ENCODE peak calls at places on chromosomes 12 and 14, in nine cellular contexts. One of them, this sample, is unnamed.

GRCh38 chr14:69845787-69846186 is 33.4 kb upstream of the SMOC1 start:
- DNase-seq in bronchial epithelial cell: peak
- DNase-seq in HCT116: no peak
- DNase-seq in lung: no peak
- DNase-seq in transverse colon: no peak
- DNase-seq in kidney epithelial cell: peak
- DNase-seq in CD8-positive, alpha-beta T cell: no peak
- DNase-seq in fibroblast of lung: no peak
- DNase-seq in A673: no peak
- DNase-seq in this sample: no peak

GRCh38 chr12:48197549-48197966 is 5.5 kb downstream of the OR10AD1 start:
- DNase-seq in HCT116: peak
- DNase-seq in kidney epithelial cell: no peak
- DNase-seq in A673: no peak
- DNase-seq in transverse colon: no peak
- DNase-seq in lung: no peak
- DNase-seq in CD8-positive, alpha-beta T cell: no peak
- DNase-seq in bronchial epithelial cell: peak
- DNase-seq in fibroblast of lung: no peak
- DNase-seq in this sample: no peak

GRCh38 chr12:75488553-75488952 is 8.0 kb downstream of the GLIPR1 start:
- DNase-seq in transverse colon: no peak
- DNase-seq in CD8-positive, alpha-beta T cell: no peak
- DNase-seq in kidney epithelial cell: no peak
- DNase-seq in HCT116: no peak
- DNase-seq in bronchial epithelial cell: peak
- DNase-seq in lung: no peak
- DNase-seq in A673: no peak
- DNase-seq in fibroblast of lung: peak
- DNase-seq in this sample: no peak

GRCh38 chr12:47834199-47835016 is 14.7 kb upstream of the HDAC7 start:
- DNase-seq in transverse colon: no peak
- DNase-seq in HCT116: no peak
- DNase-seq in CD8-positive, alpha-beta T cell: no peak
- DNase-seq in kidney epithelial cell: no peak
- DNase-seq in lung: no peak
- DNase-seq in A673: no peak
- DNase-seq in fibroblast of lung: no peak
- DNase-seq in bronchial epithelial cell: no peak
- DNase-seq in this sample: no peak

GRCh38 chr12:9646794-9647622 is 22.5 kb upstream of the CLEC2D start:
- DNase-seq in HCT116: no peak
- DNase-seq in CD8-positive, alpha-beta T cell: no peak
- DNase-seq in kidney epithelial cell: no peak
- DNase-seq in A673: peak
- DNase-seq in fibroblast of lung: peak
- DNase-seq in bronchial epithelial cell: peak
- DNase-seq in lung: no peak
- DNase-seq in transverse colon: no peak
- DNase-seq in this sample: no peak

GRCh38 chr12:57523706-57524614 is 1.3 kb downstream of the MBD6 start:
- DNase-seq in transverse colon: no peak
- DNase-seq in kidney epithelial cell: no peak
- DNase-seq in HCT116: no peak
- DNase-seq in CD8-positive, alpha-beta T cell: no peak
- DNase-seq in bronchial epithelial cell: no peak
- DNase-seq in A673: no peak
- DNase-seq in lung: no peak
- DNase-seq in fibroblast of lung: no peak
- DNase-seq in this sample: no peak

GRCh38 chr12:69915964-69916363 is 90.9 kb downstream of the MYRFL start:
- DNase-seq in fibroblast of lung: no peak
- DNase-seq in transverse colon: no peak
- DNase-seq in A673: no peak
- DNase-seq in bronchial epithelial cell: no peak
- DNase-seq in CD8-positive, alpha-beta T cell: no peak
- DNase-seq in lung: no peak
- DNase-seq in HCT116: no peak
- DNase-seq in kidney epithelial cell: no peak
- DNase-seq in this sample: no peak

GRCh38 chr12:64610660-64611429 is 550 bp downstream of the RASSF3 start:
- DNase-seq in lung: peak
- DNase-seq in CD8-positive, alpha-beta T cell: peak
- DNase-seq in bronchial epithelial cell: no peak
- DNase-seq in transverse colon: peak
- DNase-seq in fibroblast of lung: peak
- DNase-seq in HCT116: no peak
- DNase-seq in kidney epithelial cell: no peak
- DNase-seq in A673: peak
- DNase-seq in this sample: no peak

GRCh38 chr12:111788178-111788654 is 21.5 kb downstream of the ALDH2 start:
- DNase-seq in fibroblast of lung: no peak
- DNase-seq in kidney epithelial cell: no peak
- DNase-seq in A673: peak
- DNase-seq in transverse colon: no peak
- DNase-seq in bronchial epithelial cell: no peak
- DNase-seq in lung: no peak
- DNase-seq in CD8-positive, alpha-beta T cell: no peak
- DNase-seq in HCT116: no peak
- DNase-seq in this sample: no peak

GRCh38 chr12:6333566-6333965 is 8.3 kb downstream of the TNFRSF1A start:
- DNase-seq in lung: no peak
- DNase-seq in transverse colon: no peak
- DNase-seq in fibroblast of lung: peak
- DNase-seq in HCT116: no peak
- DNase-seq in bronchial epithelial cell: peak
- DNase-seq in A673: no peak
- DNase-seq in kidney epithelial cell: no peak
- DNase-seq in CD8-positive, alpha-beta T cell: peak
- DNase-seq in this sample: peak

GRCh38 chr12:106003297-106003696 is 135.5 kb downstream of the NUAK1 start:
- DNase-seq in transverse colon: no peak
- DNase-seq in kidney epithelial cell: no peak
- DNase-seq in lung: no peak
- DNase-seq in CD8-positive, alpha-beta T cell: no peak
- DNase-seq in A673: no peak
- DNase-seq in HCT116: no peak
- DNase-seq in bronchial epithelial cell: no peak
- DNase-seq in fibroblast of lung: no peak
- DNase-seq in this sample: no peak

GRCh38 chr12:127081058-127081457 is 1185.9 kb upstream of the TMEM132C start:
- DNase-seq in bronchial epithelial cell: peak
- DNase-seq in lung: no peak
- DNase-seq in HCT116: no peak
- DNase-seq in kidney epithelial cell: no peak
- DNase-seq in transverse colon: no peak
- DNase-seq in CD8-positive, alpha-beta T cell: no peak
- DNase-seq in fibroblast of lung: no peak
- DNase-seq in A673: no peak
- DNase-seq in this sample: no peak

GRCh38 chr12:127078577-127079350 is 1188.2 kb upstream of the TMEM132C start:
- DNase-seq in fibroblast of lung: no peak
- DNase-seq in transverse colon: no peak
- DNase-seq in bronchial epithelial cell: no peak
- DNase-seq in lung: no peak
- DNase-seq in kidney epithelial cell: no peak
- DNase-seq in CD8-positive, alpha-beta T cell: no peak
- DNase-seq in A673: peak
- DNase-seq in HCT116: no peak
- DNase-seq in this sample: no peak

GRCh38 chr12:127075981-127076380 is 1191.0 kb upstream of the TMEM132C start:
- DNase-seq in CD8-positive, alpha-beta T cell: no peak
- DNase-seq in transverse colon: no peak
- DNase-seq in kidney epithelial cell: no peak
- DNase-seq in A673: no peak
- DNase-seq in bronchial epithelial cell: peak
- DNase-seq in lung: no peak
- DNase-seq in HCT116: no peak
- DNase-seq in fibroblast of lung: no peak
- DNase-seq in this sample: no peak

GRCh38 chr12:127079636-127080035 is 1187.3 kb upstream of the TMEM132C start:
- DNase-seq in HCT116: no peak
- DNase-seq in lung: no peak
- DNase-seq in transverse colon: no peak
- DNase-seq in kidney epithelial cell: no peak
- DNase-seq in A673: no peak
- DNase-seq in CD8-positive, alpha-beta T cell: no peak
- DNase-seq in bronchial epithelial cell: no peak
- DNase-seq in fibroblast of lung: no peak
- DNase-seq in this sample: no peak

GRCh38 chr12:127077262-127078045 is 1189.5 kb upstream of the TMEM132C start:
- DNase-seq in CD8-positive, alpha-beta T cell: no peak
- DNase-seq in transverse colon: no peak
- DNase-seq in kidney epithelial cell: no peak
- DNase-seq in A673: no peak
- DNase-seq in HCT116: no peak
- DNase-seq in bronchial epithelial cell: no peak
- DNase-seq in fibroblast of lung: no peak
- DNase-seq in lung: no peak
- DNase-seq in this sample: no peak
- TF ChIP-seq CTCF in CD8-positive, alpha-beta T cell: no peak
- TF ChIP-seq CTCF in transverse colon: no peak
- TF ChIP-seq CTCF in kidney epithelial cell: no peak
- TF ChIP-seq CTCF in A673: no peak
- TF ChIP-seq CTCF in HCT116: peak
- TF ChIP-seq CTCF in bronchial epithelial cell: no peak
- TF ChIP-seq CTCF in fibroblast of lung: no peak
- TF ChIP-seq CTCF in lung: no peak
- TF ChIP-seq CTCF in this sample: no peak

GRCh38 chr12:129901256-129901655 is 2.6 kb downstream of the TMEM132D start:
- DNase-seq in HCT116: no peak
- DNase-seq in transverse colon: no peak
- DNase-seq in A673: no peak
- DNase-seq in CD8-positive, alpha-beta T cell: no peak
- DNase-seq in lung: no peak
- DNase-seq in bronchial epithelial cell: peak
- DNase-seq in fibroblast of lung: peak
- DNase-seq in kidney epithelial cell: peak
- DNase-seq in this sample: no peak

GRCh38 chr12:129900306-129900705 is 3.5 kb downstream of the TMEM132D start:
- DNase-seq in kidney epithelial cell: no peak
- DNase-seq in CD8-positive, alpha-beta T cell: no peak
- DNase-seq in bronchial epithelial cell: no peak
- DNase-seq in fibroblast of lung: no peak
- DNase-seq in A673: no peak
- DNase-seq in transverse colon: no peak
- DNase-seq in HCT116: no peak
- DNase-seq in lung: peak
- DNase-seq in this sample: no peak

GRCh38 chr12:129903956-129904769 is at the start of gene TMEM132D:
- DNase-seq in lung: no peak
- DNase-seq in fibroblast of lung: peak
- DNase-seq in bronchial epithelial cell: no peak
- DNase-seq in transverse colon: no peak
- DNase-seq in kidney epithelial cell: no peak
- DNase-seq in A673: no peak
- DNase-seq in CD8-positive, alpha-beta T cell: no peak
- DNase-seq in HCT116: no peak
- DNase-seq in this sample: no peak

GRCh38 chr12:129902371-129903091 is 1.3 kb downstream of the TMEM132D start:
- DNase-seq in lung: no peak
- DNase-seq in CD8-positive, alpha-beta T cell: no peak
- DNase-seq in fibroblast of lung: no peak
- DNase-seq in HCT116: no peak
- DNase-seq in kidney epithelial cell: no peak
- DNase-seq in transverse colon: no peak
- DNase-seq in A673: no peak
- DNase-seq in bronchial epithelial cell: no peak
- DNase-seq in this sample: no peak

GRCh38 chr12:129903092-129903945 is 506 bp downstream of the TMEM132D start:
- DNase-seq in kidney epithelial cell: no peak
- DNase-seq in transverse colon: no peak
- DNase-seq in fibroblast of lung: peak
- DNase-seq in HCT116: no peak
- DNase-seq in lung: no peak
- DNase-seq in bronchial epithelial cell: no peak
- DNase-seq in A673: no peak
- DNase-seq in CD8-positive, alpha-beta T cell: no peak
- DNase-seq in this sample: no peak
- H3K4me3 ChIP-seq in kidney epithelial cell: peak
- H3K4me3 ChIP-seq in transverse colon: no peak
- H3K4me3 ChIP-seq in fibroblast of lung: no peak
- H3K4me3 ChIP-seq in HCT116: no peak
- H3K4me3 ChIP-seq in lung: no peak
- H3K4me3 ChIP-seq in bronchial epithelial cell: no peak
- H3K4me3 ChIP-seq in A673: no peak
- H3K4me3 ChIP-seq in CD8-positive, alpha-beta T cell: no peak
- H3K4me3 ChIP-seq in this sample: peak

DNA sequence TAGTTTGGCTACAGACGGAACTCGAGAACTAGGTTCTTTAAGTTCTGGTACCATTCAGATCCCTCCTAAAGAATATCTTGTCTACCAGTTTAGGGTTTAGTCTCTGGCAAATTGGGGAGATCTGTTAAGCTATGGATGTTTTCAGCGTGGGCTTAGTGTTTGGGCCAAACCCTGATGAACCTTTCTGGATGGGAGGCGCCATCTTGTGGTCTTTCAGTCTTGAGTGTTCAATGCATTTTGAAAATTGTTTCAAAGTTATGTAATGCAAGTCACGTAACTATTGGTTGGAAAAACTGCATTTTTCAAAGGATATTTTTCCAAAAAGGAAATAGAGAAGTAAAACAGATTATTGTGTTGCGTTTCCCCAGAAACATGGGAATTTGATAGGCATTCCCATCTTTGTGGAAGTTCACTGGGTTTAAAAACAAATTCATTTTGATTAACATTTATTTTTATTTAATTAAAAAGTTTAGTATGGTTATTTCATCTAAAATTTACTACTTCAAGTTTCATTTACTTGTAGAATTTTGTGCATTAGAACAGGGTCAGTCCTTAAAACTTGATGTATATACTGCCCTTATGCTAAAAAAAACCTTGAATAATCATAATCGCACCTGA is 169.0 kb downstream of the PRIMA1 start:
- DNase-seq in lung: no peak
- DNase-seq in transverse colon: peak
- DNase-seq in bronchial epithelial cell: peak
- DNase-seq in kidney epithelial cell: peak
- DNase-seq in A673: peak
- DNase-seq in CD8-positive, alpha-beta T cell: no peak
- DNase-seq in fibroblast of lung: peak
- DNase-seq in HCT116: peak
- DNase-seq in this sample: no peak
- TF ChIP-seq CTCF in lung: peak
- TF ChIP-seq CTCF in transverse colon: no peak
- TF ChIP-seq CTCF in bronchial epithelial cell: peak
- TF ChIP-seq CTCF in kidney epithelial cell: peak
- TF ChIP-seq CTCF in A673: peak
- TF ChIP-seq CTCF in CD8-positive, alpha-beta T cell: no peak
- TF ChIP-seq CTCF in fibroblast of lung: peak
- TF ChIP-seq CTCF in HCT116: peak
- TF ChIP-seq CTCF in this sample: peak

DNA sequence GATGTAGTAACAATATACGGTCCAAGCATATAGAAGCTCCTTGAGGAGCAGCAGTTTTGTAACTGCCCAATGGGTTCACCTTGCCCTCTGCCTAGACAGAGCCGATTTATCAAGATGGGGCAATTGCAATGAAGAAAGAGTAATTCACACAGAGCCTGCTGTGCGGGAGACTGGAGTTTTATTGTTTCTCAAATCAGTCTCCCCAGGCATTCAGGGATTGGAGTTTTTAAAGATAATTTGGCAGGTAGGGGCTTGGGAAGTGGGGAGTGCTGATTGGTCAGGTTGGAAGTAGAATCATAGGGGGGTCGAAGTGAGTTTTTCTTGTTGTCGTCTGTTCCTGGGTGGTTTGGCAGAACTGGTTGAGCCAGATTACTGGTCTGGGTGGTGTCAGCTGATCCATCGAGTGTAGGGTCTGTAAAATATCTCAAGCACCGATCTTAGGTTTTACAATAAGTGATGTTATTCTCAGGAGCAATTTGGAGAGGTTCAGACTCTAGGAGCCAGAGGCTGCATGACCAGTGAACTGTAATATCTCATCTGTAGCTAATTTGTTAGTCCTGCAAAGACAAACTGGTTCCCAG is 9.6 kb upstream of the SERPINA1 start:
- DNase-seq in kidney epithelial cell: no peak
- DNase-seq in CD8-positive, alpha-beta T cell: no peak
- DNase-seq in A673: no peak
- DNase-seq in bronchial epithelial cell: no peak
- DNase-seq in transverse colon: no peak
- DNase-seq in HCT116: no peak
- DNase-seq in fibroblast of lung: no peak
- DNase-seq in lung: no peak
- DNase-seq in this sample: no peak
- H3K4me3 ChIP-seq in kidney epithelial cell: no peak
- H3K4me3 ChIP-seq in CD8-positive, alpha-beta T cell: no peak
- H3K4me3 ChIP-seq in A673: no peak
- H3K4me3 ChIP-seq in bronchial epithelial cell: no peak
- H3K4me3 ChIP-seq in transverse colon: no peak
- H3K4me3 ChIP-seq in HCT116: no peak
- H3K4me3 ChIP-seq in fibroblast of lung: no peak
- H3K4me3 ChIP-seq in lung: no peak
- H3K4me3 ChIP-seq in this sample: no peak